ENCODE peak calls at places on chromosome 9, in four cellular contexts. X is HepG2, W is H1, I is GM12878. R is an unnamed sample.

GRCh38 chr9:131407717-131408195 is 13.9 kb downstream of the PRRC2B start:
- DNase-seq in X (peak), W (peak), I (no peak), R (peak)

GRCh38 chr9:4077499-4078102 is 222.3 kb downstream of the GLIS3 start:
- DNase-seq in X (peak), W (peak), I (no peak), R (peak)

GRCh38 chr9:13778486-13779110 is 499.1 kb upstream of the MPDZ start:
- DNase-seq in X (no peak), W (no peak), I (no peak), R (no peak)

GRCh38 chr9:131394464-131395026 is 659 bp downstream of the PRRC2B start:
- DNase-seq in X (no peak), W (peak), I (no peak), R (peak)

GRCh38 chr9:131530546-131530929 is 525 bp downstream of the UCK1 start:
- DNase-seq in X (peak), W (peak), I (no peak), R (peak)

GRCh38 chr9:132006657-132007370 is 72.9 kb downstream of the MED27 start:
- DNase-seq in X (no peak), W (no peak), I (peak), R (no peak)

GRCh38 chr9:119675951-119676350 is 306.7 kb upstream of the BRINP1 start:
- DNase-seq in X (no peak), W (no peak), I (no peak), R (no peak)

GRCh38 chr9:121686930-121687541 is 35.6 kb downstream of the DAB2IP start:
- DNase-seq in X (peak), W (peak), I (peak), R (peak)

GRCh38 chr9:72254881-72255545 is 105.8 kb downstream of the GDA start:
- DNase-seq in X (no peak), W (no peak), I (no peak), R (peak)

GRCh38 chr9:94759937-94760336 is 33.4 kb downstream of the AOPEP start:
- DNase-seq in X (no peak), W (no peak), I (no peak), R (no peak)

GRCh38 chr9:94758031-94758430 is 31.5 kb downstream of the AOPEP start:
- DNase-seq in X (no peak), W (no peak), I (no peak), R (no peak)

GRCh38 chr9:94760646-94761045 is 34.1 kb downstream of the AOPEP start:
- DNase-seq in X (no peak), W (no peak), I (no peak), R (no peak)

GRCh38 chr9:94757158-94757557 is 30.7 kb downstream of the AOPEP start:
- DNase-seq in X (no peak), W (no peak), I (no peak), R (no peak)

DNA sequence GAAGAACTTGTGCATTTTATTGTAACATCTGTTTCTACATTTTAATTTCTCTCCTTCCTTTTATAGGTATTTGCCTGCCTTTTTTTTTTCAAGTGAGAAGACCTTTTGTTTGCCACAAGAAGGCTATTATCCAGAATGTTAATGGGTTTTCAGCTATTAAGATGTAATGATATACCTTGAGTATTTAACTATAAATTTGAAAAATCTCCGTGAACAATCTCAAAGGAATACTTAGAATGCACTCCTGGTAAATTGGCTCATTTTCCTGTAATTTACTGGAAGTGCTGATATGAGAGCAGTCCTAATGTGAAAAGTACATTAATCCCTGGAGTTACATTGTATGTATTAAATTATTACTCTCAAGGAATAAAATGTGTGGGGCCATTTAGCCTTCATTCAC is 32.3 kb downstream of the AOPEP start:
- DNase-seq in X (no peak), W (no peak), I (no peak), R (no peak)
- TF ChIP-seq HDAC6 in X (no peak), W (no peak), I (no peak), R (no peak)

DNA sequence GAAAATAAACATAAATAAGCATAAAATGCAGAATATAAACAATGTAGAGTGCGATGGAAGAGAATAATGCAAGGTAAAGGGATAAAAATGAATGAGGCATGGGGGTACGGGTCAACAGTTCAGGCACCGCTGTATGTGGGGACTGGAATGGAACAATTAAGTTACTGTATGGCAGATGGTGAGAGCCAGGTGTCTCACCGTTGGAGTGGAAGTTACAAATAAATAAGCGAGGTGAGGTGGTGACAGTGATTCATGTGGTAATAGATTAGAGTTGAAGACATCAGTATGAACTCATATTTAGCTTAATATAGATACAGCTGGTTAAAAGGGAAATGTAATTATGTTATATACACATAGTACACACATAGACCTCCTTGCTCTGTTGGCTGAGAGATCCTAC is 2.2 kb upstream of the OMD start:
- DNase-seq in X (no peak), W (no peak), I (no peak), R (no peak)
- H2AFZ ChIP-seq in X (no peak), W (no peak), I (no peak), R (no peak)

GRCh38 chr9:133490865-133491655 is 12.2 kb upstream of the SLC2A6 start:
- DNase-seq in X (no peak), W (no peak), I (no peak), R (no peak)
- TF ChIP-seq HDAC6 in X (no peak), W (no peak), I (no peak), R (no peak)

GRCh38 chr9:129493002-129493713 is 127.7 kb downstream of the C9orf50 start:
- DNase-seq in X (no peak), W (no peak), I (no peak), R (no peak)
- H2AFZ ChIP-seq in X (no peak), W (no peak), I (no peak), R (peak)

GRCh38 chr9:36504154-36504550 is 68.5 kb upstream of the MELK start:
- DNase-seq in X (no peak), W (no peak), I (no peak), R (no peak)
- TF ChIP-seq HDAC6 in X (no peak), W (no peak), I (no peak), R (no peak)

GRCh38 chr9:16092627-16093091 is 539.8 kb downstream of the CCDC171 start:
- DNase-seq in X (no peak), W (no peak), I (no peak), R (no peak)
- H2AFZ ChIP-seq in X (no peak), W (no peak), I (no peak), R (no peak)

R was measured in K562.